ENCODE peak calls at places on chromosomes 12 and 14, in six cellular contexts. W is CD8-positive, alpha-beta T cell; E is NCI-H1694; M is GM23248; I is IMR-90; C is stimulated activated CD4-positive, alpha-beta T cell treated with anti-CD3 and anti-CD28 coated beads, Interleukin-4, amount 100 ng/mL, for 24 hours. R is an unnamed sample.

GRCh38 chr12:52160200-52160599 is 31.6 kb downstream of the KRT80 start:
- DNase-seq in W (no peak), E (no peak), M (no peak), I (no peak), C (no peak), R (no peak)

GRCh38 chr12:13347241-13348043 is 150.9 kb downstream of the EMP1 start:
- DNase-seq in W (no peak), E (peak), M (peak), I (peak), C (peak), R (no peak)

GRCh38 chr12:57738661-57739237 is at the start of gene AGAP2:
- DNase-seq in W (no peak), E (peak), M (peak), I (no peak), C (no peak), R (peak)

GRCh38 chr12:52181757-52182156 is 10.1 kb downstream of the KRT80 start:
- DNase-seq in W (no peak), E (peak), M (peak), I (peak), C (no peak), R (peak)

GRCh38 chr14:59905193-59905592 is 14.8 kb upstream of the LRRC9 start:
- DNase-seq in W (no peak), E (no peak), M (peak), I (peak), C (no peak), R (no peak)

GRCh38 chr14:87630808-87631207 is 362.2 kb downstream of the GALC start:
- DNase-seq in W (no peak), E (peak), M (no peak), I (no peak), C (no peak), R (no peak)

GRCh38 chr12:47705571-47706425 is at the start of gene RPAP3:
- DNase-seq in W (peak), E (peak), M (peak), I (peak), C (peak), R (peak)

GRCh38 chr14:104334812-104335161 is 196.4 kb downstream of the KIF26A start:
- DNase-seq in W (no peak), E (no peak), M (no peak), I (no peak), C (no peak), R (no peak)

GRCh38 chr12:43222796-43223195 is 329.2 kb downstream of the ADAMTS20 start:
- DNase-seq in W (no peak), E (no peak), M (no peak), I (no peak), C (no peak), R (no peak)

GRCh38 chr12:45200497-45201043 is 15.3 kb upstream of the ANO6 start:
- DNase-seq in W (no peak), E (no peak), M (no peak), I (peak), C (no peak), R (no peak)

R was measured in NCI-H2171.